ENCODE peak calls at places on chromosomes 13 and 19, in five cellular contexts. H is IMR-90, C is lung, B is hepatocyte, E is colonic mucosa. N is an unnamed sample. For H3K4me1, the result is how much of the 10 kb centered on the place peaks cover.

GRCh38 chr19:43532571-43532961 is 422 bp upstream of the ZNF575 start:
- DNase-seq in C (no peak), E (peak), H (no peak), B (no peak), N (peak)

GRCh38 chr13:73060251-73061160 is 1.7 kb downstream of the KLF5 start:
- DNase-seq in C (no peak), H (peak), E (peak), B (peak), N (peak)

GRCh38 chr13:33862006-33862405 is 44.1 kb downstream of the RFC3 start:
- DNase-seq in E (no peak), C (no peak), H (no peak), B (no peak), N (no peak)

GRCh38 chr19:47778954-47779351 is 450 bp downstream of the SELENOW start:
- DNase-seq in B (peak), C (peak), H (no peak), E (peak), N (peak)

GRCh38 chr13:33194820-33195692 is 90.5 kb downstream of the STARD13 start:
- DNase-seq in C (no peak), E (no peak), B (peak), H (peak), N (no peak)

GRCh38 chr19:14496849-14497346 is 971 bp upstream of the GIPC1 start:
- DNase-seq in E (no peak), B (no peak), H (no peak), C (no peak), N (no peak)

GRCh38 chr13:93039131-93039530 is 187.5 kb upstream of the GPC6 start:
- DNase-seq in C (no peak), E (no peak), B (no peak), H (peak), N (no peak)

GRCh38 chr19:30781047-30781446 is 408.9 kb downstream of the ZNF536 start:
- DNase-seq in H (no peak), C (peak), E (no peak), B (no peak), N (no peak)

GRCh38 chr19:45234089-45234869 is 10.9 kb downstream of the EXOC3L2 start:
- DNase-seq in C (no peak), E (no peak), H (no peak), B (no peak), N (no peak)

GRCh38 chr19:15195987-15196682 is 4.7 kb downstream of the NOTCH3 start:
- DNase-seq in H (no peak), C (peak), B (peak), E (peak), N (peak)

GRCh38 chr19:17602872-17603552 is 47.6 kb downstream of the COLGALT1 start:
- DNase-seq in B (no peak), H (no peak), C (no peak), E (no peak), N (no peak)

GRCh38 chr19:15397236-15397635 is 17.6 kb upstream of the AKAP8 start:
- DNase-seq in E (no peak), H (no peak), C (no peak), B (no peak), N (no peak)

GRCh38 chr19:33467851-33468250 is 53.7 kb downstream of the PEPD start:
- DNase-seq in E (no peak), C (no peak), H (no peak), B (no peak), N (no peak)

GRCh38 chr13:29901714-29902631 is 51.6 kb upstream of the UBL3 start:
- DNase-seq in E (peak), C (peak), H (peak), B (peak), N (peak)

GRCh38 chr13:110347535-110348308 is 40.6 kb downstream of the COL4A2 start:
- DNase-seq in B (no peak), C (no peak), E (no peak), H (peak), N (no peak)

GRCh38 chr13:73168226-73168992 is 109.6 kb downstream of the KLF5 start:
- DNase-seq in H (peak), B (no peak), E (no peak), C (no peak), N (peak)

GRCh38 chr13:80096383-80096782 is 244.5 kb downstream of the SPRY2 start:
- DNase-seq in H (no peak), E (no peak), C (no peak), B (no peak), N (no peak)

GRCh38 chr13:44117351-44117750 is 237.6 kb downstream of the LACC1 start:
- DNase-seq in E (no peak), C (no peak), B (peak), H (peak), N (peak)

GRCh38 chr19:18896421-18896841 is 473 bp upstream of the CERS1 start:
- DNase-seq in B (no peak), H (no peak), C (no peak), E (no peak), N (no peak)

GRCh38 chr13:83216521-83217245 is 665.6 kb downstream of the SLITRK1 start:
- DNase-seq in E (no peak), H (peak), C (no peak), B (no peak), N (no peak)

GRCh38 chr13:21435231-21435630 is 23.9 kb downstream of the ZDHHC20 start:
- DNase-seq in C (no peak), E (no peak), H (no peak), B (no peak), N (no peak)

GRCh38 chr19:32566246-32566830 is 14.7 kb upstream of the PDCD5 start:
- DNase-seq in E (no peak), B (no peak), C (no peak), H (peak), N (no peak)

GRCh38 chr13:32823597-32823996 is 192.6 kb upstream of the KL start:
- DNase-seq in C (no peak), E (no peak), H (no peak), B (no peak), N (no peak)

GRCh38 chr13:97757807-97758206 is 195.7 kb upstream of the IPO5 start:
- DNase-seq in H (no peak), C (no peak), B (no peak), E (no peak), N (no peak)

GRCh38 chr13:41232715-41233114 is 30.7 kb downstream of the MTRF1 start:
- DNase-seq in E (no peak), H (no peak), B (no peak), C (no peak), N (no peak)

GRCh38 chr13:101783554-101783953 is 331.1 kb downstream of the ITGBL1 start:
- DNase-seq in B (no peak), E (no peak), C (no peak), H (no peak), N (no peak)

GRCh38 chr19:3289971-3290569 is 65.6 kb downstream of the CELF5 start:
- DNase-seq in B (no peak), H (no peak), E (no peak), C (no peak), N (no peak)

GRCh38 chr19:33470686-33471085 is 50.9 kb downstream of the PEPD start:
- DNase-seq in C (no peak), B (no peak), E (no peak), H (no peak), N (no peak)

GRCh38 chr13:76222511-76222910 is 586.4 kb downstream of the LMO7 start:
- DNase-seq in C (no peak), H (peak), E (no peak), B (no peak), N (no peak)

GRCh38 chr13:31773538-31773937 is 34.2 kb downstream of the RXFP2 start:
- DNase-seq in H (peak), B (no peak), E (no peak), C (no peak), N (no peak)

GRCh38 chr19:37691881-37692504 is 27.6 kb downstream of the ZNF607 start:
- DNase-seq in H (peak), B (peak), E (peak), C (peak), N (peak)
- H3K27ac ChIP-seq in H (peak), B (peak), E (peak), C (peak), N (no peak)

GRCh38 chr13:108495686-108496363 is 133.6 kb upstream of the MYO16 start:
- DNase-seq in B (peak), H (no peak), C (no peak), E (no peak), N (no peak)

GRCh38 chr13:108496364-108497215 is 132.8 kb upstream of the MYO16 start:
- DNase-seq in H (no peak), E (no peak), B (peak), C (no peak), N (no peak)

DNA sequence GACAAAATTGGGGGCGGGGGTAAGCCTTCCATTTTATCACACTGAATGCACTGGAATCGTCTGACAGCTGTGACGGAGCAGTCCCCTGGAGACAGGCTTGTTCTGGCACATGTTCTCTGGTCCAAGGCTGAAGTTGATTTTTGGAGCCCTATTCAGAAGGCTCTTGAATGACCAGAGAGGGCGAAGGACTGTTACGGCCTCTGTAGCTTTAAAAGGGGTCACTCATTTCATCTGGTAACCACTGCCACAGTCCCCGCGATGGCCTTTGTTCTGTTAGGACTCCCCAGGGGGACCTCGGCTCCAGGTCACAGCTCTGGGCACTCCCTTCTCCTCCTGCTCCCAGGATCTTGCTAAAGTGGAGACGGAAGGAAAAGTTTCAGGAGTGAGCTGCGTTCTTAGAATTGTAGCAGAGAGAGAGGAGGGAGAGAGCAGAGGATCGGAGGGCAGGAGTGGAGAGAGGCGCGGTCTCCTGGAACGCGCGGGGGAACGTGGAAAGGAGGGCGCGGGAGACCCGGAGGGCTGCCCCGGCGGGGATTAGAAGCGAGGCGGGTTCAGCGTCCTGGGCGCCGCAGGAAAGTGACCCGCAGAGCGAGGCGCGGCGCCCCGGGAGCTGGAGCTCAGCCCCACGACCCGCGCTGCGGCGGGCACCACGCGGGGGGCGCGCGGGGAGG is 134.3 kb upstream of the MYO16 start:
- DNase-seq in C (no peak), E (no peak), B (peak), H (no peak), N (no peak)
- H3K4me3 ChIP-seq in C (no peak), E (no peak), B (peak), H (no peak), N (no peak)

GRCh38 chr19:38337360-38337653 is 1.7 kb downstream of the CATSPERG start:
- DNase-seq in E (no peak), H (no peak), C (no peak), B (no peak), N (no peak)
- H3K4me1 ChIP-seq in E (under half), H (under half), C (under half), B (under half), N (under half)

GRCh38 chr13:99316224-99316623 is 9.0 kb upstream of the GPR183 start:
- DNase-seq in C (no peak), B (no peak), H (no peak), E (no peak), N (no peak)

GRCh38 chr13:99313941-99314340 is 6.7 kb upstream of the GPR183 start:
- DNase-seq in B (no peak), H (no peak), E (no peak), C (no peak), N (no peak)

GRCh38 chr13:99316657-99317244 is 9.6 kb upstream of the GPR183 start:
- DNase-seq in C (peak), B (no peak), E (no peak), H (no peak), N (no peak)

GRCh38 chr13:99314640-99315176 is 7.5 kb upstream of the GPR183 start:
- DNase-seq in B (no peak), H (peak), E (no peak), C (no peak), N (peak)

DNA sequence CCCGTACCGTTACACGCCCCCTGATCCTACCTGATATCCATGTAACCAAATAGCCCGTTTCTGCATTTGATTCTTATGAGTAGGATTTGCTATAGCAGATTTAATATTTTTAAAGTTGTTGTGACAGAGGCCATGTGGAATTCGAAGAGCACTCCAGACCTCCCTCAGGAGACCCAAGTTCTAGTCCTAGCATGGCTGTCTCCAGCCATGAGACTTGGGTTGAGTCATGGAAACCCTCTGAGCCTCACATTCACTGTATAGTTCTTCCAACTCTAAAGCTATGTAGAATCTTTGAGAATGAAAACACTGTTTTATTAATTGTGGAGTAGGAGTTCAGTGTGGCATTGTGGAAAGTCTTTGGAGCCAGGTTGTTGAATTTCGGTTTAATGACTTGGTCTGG is 8.0 kb upstream of the GPR183 start:
- DNase-seq in C (no peak), E (no peak), B (no peak), H (no peak), N (no peak)
- H3K27ac ChIP-seq in C (no peak), E (peak), B (no peak), H (no peak), N (peak)

DNA sequence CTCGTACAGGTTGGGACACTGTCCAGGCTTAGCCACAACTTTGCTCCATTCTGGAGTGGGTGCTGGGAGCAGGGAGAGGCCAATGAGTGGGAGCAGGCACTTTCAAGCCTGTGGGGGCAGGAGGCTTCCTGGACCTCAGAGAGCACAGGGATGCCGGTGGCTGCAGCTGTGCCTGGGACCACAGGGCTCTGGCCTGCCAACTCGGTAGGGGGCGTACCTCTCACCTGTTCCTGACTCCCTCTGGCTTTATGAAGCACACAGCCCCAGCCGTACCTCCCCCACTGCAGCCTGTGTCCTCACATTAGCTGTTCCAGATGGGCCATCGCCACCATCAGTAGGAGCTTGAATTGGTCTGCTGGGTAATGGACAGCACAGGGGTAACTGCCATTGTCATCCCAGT is 278.7 kb upstream of the KLHL1 start:
- DNase-seq in E (no peak), C (no peak), B (no peak), H (no peak), N (no peak)
- H3K4me3 ChIP-seq in E (no peak), C (no peak), B (no peak), H (no peak), N (no peak)

GRCh38 chr13:47862841-47863240 is 138.2 kb downstream of the SUCLA2 start:
- DNase-seq in E (no peak), H (no peak), C (no peak), B (no peak), N (no peak)
- H3K4me1 ChIP-seq in E (under half), H (under half), C (under half), B (under half), N (under half)

GRCh38 chr19:51351266-51351990 is 9.5 kb upstream of the VSIG10L start:
- DNase-seq in B (no peak), E (no peak), C (no peak), H (no peak), N (no peak)
- H3K27ac ChIP-seq in B (peak), E (no peak), C (no peak), H (peak), N (no peak)

DNA sequence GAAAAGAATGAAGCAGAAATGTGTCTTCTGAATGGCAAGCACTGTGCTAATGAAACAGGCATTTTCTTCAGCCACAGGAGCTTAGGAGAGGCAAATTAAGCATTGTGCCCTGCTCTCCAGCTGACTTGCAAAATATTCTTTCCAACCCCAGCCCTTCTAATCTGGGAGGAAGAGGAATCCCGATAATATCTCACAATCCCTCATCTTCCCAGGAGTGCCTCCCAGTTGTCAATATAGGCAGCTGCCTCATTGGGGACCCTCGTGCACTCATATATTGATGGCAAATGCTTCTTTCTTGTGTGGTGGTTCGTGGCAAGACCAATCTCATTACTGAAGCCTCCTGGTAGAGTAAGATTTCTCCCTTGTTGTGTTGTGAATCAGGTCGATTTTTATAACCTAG is 299.0 kb downstream of the COG6 start:
- DNase-seq in B (no peak), C (no peak), E (no peak), H (no peak), N (no peak)
- H3K4me3 ChIP-seq in B (no peak), C (no peak), E (no peak), H (no peak), N (no peak)

GRCh38 chr19:55487884-55488687 is at the start of gene SSC5D:
- DNase-seq in C (no peak), B (no peak), E (no peak), H (peak), N (no peak)

GRCh38 chr19:55485439-55486011 is 537 bp downstream of the NAT14 start:
- DNase-seq in H (no peak), C (no peak), B (no peak), E (no peak), N (no peak)

GRCh38 chr19:55488986-55489710 is 912 bp downstream of the SSC5D start:
- DNase-seq in C (no peak), E (no peak), H (no peak), B (no peak), N (no peak)

GRCh38 chr19:55486043-55486970 is 1.3 kb downstream of the NAT14 start:
- DNase-seq in B (no peak), H (no peak), C (no peak), E (no peak), N (no peak)

GRCh38 chr19:55486971-55487883 is 1.0 kb upstream of the SSC5D start:
- DNase-seq in H (peak), B (peak), C (no peak), E (peak), N (no peak)
- H3K4me1 ChIP-seq in H (under half), B (under half), C (under half), E (under half), N (under half)

GRCh38 chr13:34942732-34943674 is 933 bp downstream of the NBEA start:
- DNase-seq in C (no peak), B (peak), H (no peak), E (peak), N (peak)
- H3K27ac ChIP-seq in C (no peak), B (no peak), H (no peak), E (peak), N (peak)

N was measured in small intestine.